ENCODE peak calls at places on chromosome 18, in four cellular contexts. T, J, W and M are unnamed samples.

GRCh38 chr18:50203801-50204604 is 9.1 kb upstream of the MYO5B start:
- DNase-seq in T (peak; percentile 59), W (peak; percentile 82), J (peak; percentile 19), M (peak; percentile 30)

GRCh38 chr18:2411381-2411977 is 159.8 kb downstream of the METTL4 start:
- DNase-seq in T (no peak), J (no peak), W (no peak), M (peak; percentile 54)

GRCh38 chr18:62863629-62864028 is 148.3 kb downstream of the PHLPP1 start:
- DNase-seq in T (no peak), W (no peak), J (no peak), M (peak; percentile 17)

GRCh38 chr18:31719363-31720006 is 35.1 kb upstream of the B4GALT6 start:
- DNase-seq in W (no peak), J (no peak), T (no peak), M (no peak)

GRCh38 chr18:12255626-12256026 is 1.5 kb downstream of the CIDEA start:
- DNase-seq in W (no peak), J (peak; percentile 32), T (no peak), M (peak; percentile 27)

GRCh38 chr18:46555724-46556123 is 101.3 kb downstream of the LOXHD1 start:
- DNase-seq in W (peak; percentile 63), J (no peak), T (no peak), M (no peak)

GRCh38 chr18:62288669-62289016 is 36.5 kb upstream of the TNFRSF11A start:
- DNase-seq in W (no peak), J (no peak), T (no peak), M (no peak)

GRCh38 chr18:21803495-21803894 is 62.9 kb downstream of the MIB1 start:
- DNase-seq in J (no peak), T (no peak), W (no peak), M (peak; percentile 8)

GRCh38 chr18:63292844-63293683 is 26.5 kb downstream of the BCL2 start:
- DNase-seq in T (no peak), J (no peak), W (no peak), M (no peak)

GRCh38 chr18:31821452-31822171 is 60.9 kb upstream of the SLC25A52 start:
- DNase-seq in W (no peak), T (no peak), J (no peak), M (no peak)

DNA sequence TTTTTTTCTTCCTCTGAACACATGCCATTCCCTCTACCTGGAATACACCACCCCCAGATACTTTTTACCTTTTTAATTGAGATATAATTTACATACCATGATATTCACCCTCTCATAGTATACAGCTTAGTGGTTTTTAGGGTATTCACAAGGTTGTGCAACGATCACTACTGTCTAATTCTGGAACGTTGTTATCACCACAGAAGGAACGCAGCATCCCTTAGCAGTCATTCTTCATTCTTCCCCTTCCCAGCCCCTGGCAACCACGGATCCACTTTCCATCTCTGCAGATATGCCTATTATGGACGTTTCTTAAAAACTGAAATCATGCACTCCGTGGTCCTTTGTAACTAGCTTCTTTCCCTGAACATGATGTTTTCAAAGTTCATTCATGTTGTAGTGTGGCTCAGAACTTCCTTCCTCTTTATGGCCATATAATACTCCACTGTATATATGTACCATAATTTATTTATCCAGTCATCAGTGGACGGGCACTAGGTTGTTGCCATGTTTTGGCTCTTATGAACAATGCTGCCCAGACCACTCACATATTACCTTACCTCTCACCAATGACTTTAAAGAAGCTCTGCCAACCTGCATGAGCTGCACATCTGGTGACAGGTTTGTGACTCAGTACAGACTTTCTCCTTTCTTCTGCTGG is 168.9 kb downstream of the CTIF start:
- DNase-seq in T (no peak), W (no peak), J (peak; percentile 47), M (no peak)
- H3K79me1 ChIP-seq in T (peaks cover 2% of the 10 kb centered on the region), W (no peaks in the 10 kb centered on the region), J (no peaks in the 10 kb centered on the region), M (peaks cover 47% of the 10 kb centered on the region)

DNA sequence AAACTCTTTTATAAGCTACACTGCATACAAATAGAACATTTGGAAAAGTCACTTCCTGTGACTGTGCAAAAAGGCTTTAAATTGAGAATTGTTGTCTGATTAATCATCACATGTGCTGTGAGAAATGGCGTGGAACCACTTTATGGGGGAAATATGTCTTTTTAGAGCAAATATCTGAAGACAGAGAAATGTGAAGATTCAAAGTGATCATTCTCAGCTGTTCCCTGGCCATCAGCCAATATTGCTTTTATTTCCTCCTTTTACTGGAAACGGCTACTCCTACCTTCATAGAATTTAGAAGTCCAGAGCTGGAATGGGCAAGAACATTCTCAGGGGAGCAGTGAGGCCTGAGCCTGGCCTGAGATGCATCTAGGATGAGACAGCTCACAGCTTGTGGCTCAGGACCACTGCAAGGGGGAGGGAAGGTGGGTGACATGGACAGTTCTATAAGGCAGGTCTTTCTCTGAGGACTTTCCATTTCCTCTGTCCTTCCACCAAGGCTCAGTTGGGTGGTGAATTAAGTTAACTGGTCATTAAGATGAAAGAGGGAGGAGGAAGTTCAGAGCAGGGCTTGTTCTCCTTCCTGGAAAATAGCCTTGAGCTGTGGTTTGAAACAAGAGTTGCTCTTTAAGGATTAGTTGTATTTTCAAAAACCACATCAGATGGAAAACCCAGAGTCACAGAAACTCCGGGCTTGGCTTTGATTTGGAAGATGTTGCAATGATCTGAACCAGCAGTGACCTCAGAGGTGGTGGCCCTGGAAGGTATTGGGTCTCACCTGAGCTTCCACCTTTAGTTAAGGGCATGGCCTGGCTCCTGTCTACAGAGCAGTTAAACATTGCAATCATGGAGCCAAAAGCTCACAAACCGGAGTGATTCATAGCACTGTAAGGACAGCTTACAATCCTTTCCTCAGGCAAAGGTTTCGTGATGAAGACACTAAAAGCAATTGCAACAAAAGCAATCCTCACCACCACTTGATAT is 144.3 kb downstream of the VAPA start:
- DNase-seq in T (no peak), W (no peak), J (no peak), M (peak; percentile 81)
- H3K14ac ChIP-seq in T (no peak overlapping the region), W (no peak overlapping the region), J (no peak overlapping the region), M (no peak overlapping the region)

GRCh38 chr18:48566588-48566987 is 27.8 kb downstream of the CTIF start:
- DNase-seq in J (no peak), T (no peak), W (no peak), M (peak; percentile 39)
- H3K79me1 ChIP-seq in J (no peaks in the 10 kb centered on the region), T (peaks cover 5% of the 10 kb centered on the region), W (no peaks in the 10 kb centered on the region), M (peaks cover 45% of the 10 kb centered on the region)

GRCh38 chr18:9539938-9540337 is 64.6 kb downstream of the RALBP1 start:
- DNase-seq in W (no peak), T (no peak), J (no peak), M (no peak)

GRCh38 chr18:9539283-9539682 is 64.0 kb downstream of the RALBP1 start:
- DNase-seq in J (no peak), T (no peak), W (no peak), M (peak; percentile 32)

GRCh38 chr18:9535430-9535972 is 60.2 kb downstream of the RALBP1 start:
- DNase-seq in W (no peak), T (peak; percentile 6), J (peak; percentile 63), M (peak; percentile 69)

GRCh38 chr18:9536354-9537152 is 61.2 kb downstream of the RALBP1 start:
- DNase-seq in W (no peak), J (no peak), T (no peak), M (no peak)

GRCh38 chr18:9537638-9538037 is 62.3 kb downstream of the RALBP1 start:
- DNase-seq in W (no peak), T (no peak), J (no peak), M (no peak)
- H3K14ac ChIP-seq in W (no peak overlapping the region), T (no peak overlapping the region), J (no peak overlapping the region), M (no peak overlapping the region)